ENCODE peak calls at places on chromosomes 13 and 19, in ten cellular contexts. X is colonic mucosa; O is SK-N-SH; L is body of pancreas; M is ovary; B is effector memory CD4-positive, alpha-beta T cell; Z is heart right ventricle; K is gastrocnemius medialis; I is cardiac muscle cell; V is lower lobe of right lung. H is an unnamed sample.

GRCh38 chr13:112696869-112697465 is 7.1 kb downstream of the ATP11A start:
- DNase-seq in I (no peak), M (no peak), O (no peak), L (no peak), Z (no peak), X (no peak), V (peak; percentile 41), B (no peak), K (no peak), H (peak; percentile 33)

GRCh38 chr13:111861766-111862366 is 205.1 kb upstream of the SOX1 start:
- DNase-seq in B (no peak), K (no peak), O (no peak), X (no peak), I (no peak), Z (no peak), V (no peak), M (no peak), L (no peak), H (no peak)

GRCh38 chr13:98606296-98606695 is 29.4 kb upstream of the STK24 start:
- DNase-seq in K (no peak), M (no peak), L (no peak), Z (no peak), X (no peak), V (no peak), I (peak; percentile 16), O (peak; percentile 34), B (no peak), H (no peak)

GRCh38 chr19:8494158-8494557 is 8.3 kb downstream of the PRAM1 start:
- DNase-seq in K (no peak), V (no peak), I (peak; percentile 17), Z (no peak), X (no peak), L (no peak), M (no peak), B (no peak), O (no peak), H (no peak)

GRCh38 chr13:94369862-94370491 is 109.5 kb downstream of the DCT start:
- DNase-seq in L (peak; percentile 48), K (peak; percentile 4), Z (peak; percentile 22), B (no peak), X (peak; percentile 18), I (peak; percentile 62), O (no peak), M (no peak), V (no peak), H (no peak)

GRCh38 chr19:24064175-24064574 is 22.8 kb upstream of the ZNF254 start:
- DNase-seq in B (no peak), M (no peak), Z (no peak), V (no peak), O (no peak), X (no peak), I (no peak), L (no peak), K (no peak), H (no peak)

GRCh38 chr19:42563352-42564210 is 31.1 kb downstream of the CEACAM8 start:
- DNase-seq in I (peak; percentile 60), K (no peak), L (peak; percentile 50), X (peak; percentile 40), M (no peak), V (no peak), O (peak; percentile 63), B (no peak), Z (peak; percentile 32), H (peak; percentile 64)

GRCh38 chr19:18205180-18205915 is 1.5 kb upstream of the RAB3A start:
- DNase-seq in O (peak; percentile 77), V (peak; percentile 82), L (peak; percentile 79), M (peak; percentile 93), I (peak; percentile 77), Z (peak; percentile 92), B (no peak), K (peak; percentile 87), X (peak; percentile 80), H (peak; percentile 74)

GRCh38 chr19:57351867-57352266 is 796 bp downstream of the ZNF304 start:
- DNase-seq in X (no peak), I (peak; percentile 5), M (no peak), Z (no peak), V (no peak), B (no peak), O (no peak), K (no peak), L (no peak), H (no peak)

GRCh38 chr19:34411216-34411615 is 7.0 kb downstream of the PDCD2L start:
- DNase-seq in I (no peak), Z (no peak), K (no peak), B (no peak), V (no peak), L (no peak), O (no peak), X (no peak), M (no peak), H (no peak)

GRCh38 chr19:44990459-44990858 is 10.8 kb upstream of the RELB start:
- DNase-seq in M (no peak), I (no peak), V (no peak), X (no peak), Z (no peak), B (no peak), K (no peak), O (no peak), L (no peak), H (no peak)

GRCh38 chr13:106524108-106524507 is 11.4 kb downstream of the EFNB2 start:
- DNase-seq in M (no peak), V (no peak), O (peak; percentile 37), B (no peak), Z (no peak), L (no peak), K (no peak), X (no peak), I (no peak), H (no peak)

GRCh38 chr13:30906411-30906990 is 430 bp downstream of the MEDAG start:
- DNase-seq in Z (no peak), L (no peak), I (peak; percentile 33), M (peak; percentile 36), O (no peak), X (no peak), B (no peak), V (no peak), K (no peak), H (no peak)

GRCh38 chr19:44623080-44623479 is 9.7 kb downstream of the IGSF23 start:
- DNase-seq in M (no peak), V (no peak), Z (no peak), B (no peak), L (peak; percentile 52), I (peak; percentile 53), O (no peak), K (no peak), X (no peak), H (no peak)

GRCh38 chr13:111076156-111077013 is 38.7 kb upstream of the ARHGEF7 start:
- DNase-seq in I (no peak), M (no peak), L (no peak), B (no peak), Z (no peak), O (no peak), X (no peak), V (no peak), K (no peak), H (no peak)

GRCh38 chr19:40609561-40610395 is 8.6 kb downstream of the LTBP4 start:
- DNase-seq in O (peak; percentile 99), B (peak; percentile 80), I (peak; percentile 70), Z (peak; percentile 94), V (peak; percentile 95), K (peak; percentile 85), M (peak; percentile 71), X (peak; percentile 98), L (peak; percentile 96), H (peak; percentile 97)

GRCh38 chr19:40607311-40607871 is 6.2 kb downstream of the LTBP4 start:
- DNase-seq in I (no peak), M (peak; percentile 62), V (no peak), L (no peak), X (peak; percentile 89), O (no peak), Z (no peak), K (no peak), B (no peak), H (no peak)

GRCh38 chr19:40610396-40611064 is 9.4 kb downstream of the LTBP4 start:
- DNase-seq in L (peak; percentile 78), X (peak; percentile 77), O (peak; percentile 90), K (peak; percentile 45), B (peak; percentile 65), M (peak; percentile 55), Z (peak; percentile 68), I (no peak), V (peak; percentile 85), H (peak; percentile 80)

GRCh38 chr19:40608957-40609356 is 7.8 kb downstream of the LTBP4 start:
- DNase-seq in O (no peak), I (no peak), M (no peak), Z (no peak), K (no peak), B (no peak), L (no peak), X (no peak), V (no peak), H (no peak)

GRCh38 chr19:40607898-40608621 is 6.9 kb downstream of the LTBP4 start:
- DNase-seq in B (no peak), V (no peak), M (no peak), X (no peak), Z (no peak), I (no peak), K (no peak), O (no peak), L (no peak), H (peak; percentile 63)
- H3K4me1 ChIP-seq in B (peaks cover 57% of the 10 kb centered on the region), V (peaks cover 60% of the 10 kb centered on the region), M (peaks cover 11% of the 10 kb centered on the region), X (peaks cover 41% of the 10 kb centered on the region), Z (peaks cover 77% of the 10 kb centered on the region), I (peaks cover 3% of the 10 kb centered on the region), K (peaks cover 25% of the 10 kb centered on the region), O (peaks cover 48% of the 10 kb centered on the region), L (peaks cover 54% of the 10 kb centered on the region), H (peaks cover 11% of the 10 kb centered on the region)

GRCh38 chr19:41308450-41309224 is 1.3 kb upstream of the CCDC97 start:
- DNase-seq in L (peak; percentile 94), O (peak; percentile 85), I (peak; percentile 94), B (peak; percentile 90), K (peak; percentile 77), X (peak; percentile 98), V (peak; percentile 94), M (peak; percentile 94), Z (peak; percentile 95), H (peak; percentile 93)
- H3K4me3 ChIP-seq in L (no peak overlapping the region), O (peak overlapping the region; percentile 69), I (no peak overlapping the region), B (peak overlapping the region; percentile 67), K (peak overlapping the region; percentile 62), X (peak overlapping the region; percentile 47), V (peak overlapping the region; percentile 76), M (peak overlapping the region; percentile 83), Z (peak overlapping the region; percentile 82), H (peak overlapping the region; percentile 82)

DNA sequence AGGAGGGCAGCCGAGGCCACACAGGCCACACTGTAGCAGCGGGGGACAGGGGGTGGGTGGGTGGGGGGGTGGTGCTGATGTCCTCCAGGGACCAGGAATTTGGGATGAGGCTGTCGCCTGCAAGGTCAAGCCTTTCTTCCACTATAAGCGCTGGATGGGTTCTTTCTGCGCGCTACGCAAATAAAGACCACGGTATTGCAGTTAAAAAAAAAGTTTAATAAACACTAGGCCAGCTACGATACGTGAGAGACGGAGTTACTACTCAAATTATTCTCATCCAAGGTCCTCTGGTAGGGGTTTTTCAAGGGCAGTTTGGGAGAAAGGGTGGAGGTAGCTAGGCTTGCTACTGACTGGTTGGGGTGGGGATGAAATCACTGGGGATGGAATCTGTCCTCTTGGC is 508 bp upstream of the ZNF44 start:
- DNase-seq in Z (no peak), M (no peak), I (no peak), O (no peak), X (no peak), V (no peak), L (no peak), B (no peak), K (no peak), H (no peak)
- H3K4me1 ChIP-seq in Z (peaks cover 32% of the 10 kb centered on the region), M (peaks cover 5% of the 10 kb centered on the region), I (peaks cover 14% of the 10 kb centered on the region), O (peaks cover 8% of the 10 kb centered on the region), X (peaks cover 5% of the 10 kb centered on the region), V (peaks cover 31% of the 10 kb centered on the region), L (peaks cover 12% of the 10 kb centered on the region), B (peaks cover 11% of the 10 kb centered on the region), K (peaks cover 9% of the 10 kb centered on the region), H (peaks cover 20% of the 10 kb centered on the region)

GRCh38 chr19:46270521-46271256 is 26.2 kb upstream of the HIF3A start:
- DNase-seq in M (no peak), V (no peak), O (no peak), L (no peak), B (no peak), Z (no peak), K (no peak), I (no peak), X (no peak), H (no peak)
- H3K4me3 ChIP-seq in M (no peak overlapping the region), V (no peak overlapping the region), O (no peak overlapping the region), L (no peak overlapping the region), B (no peak overlapping the region), Z (no peak overlapping the region), K (no peak overlapping the region), I (no peak overlapping the region), X (no peak overlapping the region), H (no peak overlapping the region)